ENCODE peak calls at places on chromosomes 12 and 14, in nine cellular contexts. H, S, N, B, K, J, L, I and A are unnamed samples.

GRCh38 chr14:88198441-88198840 is 124.6 kb downstream of the KCNK10 start:
- DNase-seq in B (no peak), I (no peak), H (no peak), N (no peak), L (no peak), S (no peak), K (no peak), J (no peak), A (no peak)

GRCh38 chr12:49929581-49929980 is 21.0 kb upstream of the AQP2 start:
- DNase-seq in S (no peak), L (no peak), K (no peak), J (peak), B (no peak), N (no peak), H (no peak), I (no peak), A (no peak)

GRCh38 chr12:123046431-123046830 is 66.0 kb downstream of the ARL6IP4 start:
- DNase-seq in B (no peak), I (no peak), N (no peak), L (no peak), K (no peak), S (no peak), J (no peak), H (no peak), A (no peak)

GRCh38 chr12:3257411-3257810 is 180.2 kb downstream of the TSPAN9 start:
- DNase-seq in J (no peak), K (no peak), H (no peak), B (no peak), I (no peak), S (no peak), N (no peak), L (no peak), A (no peak)

GRCh38 chr12:51901121-51901812 is 6.0 kb upstream of the ACVRL1 start:
- DNase-seq in B (no peak), S (no peak), J (no peak), H (no peak), K (no peak), I (no peak), N (no peak), L (no peak), A (no peak)

GRCh38 chr14:73714656-73715081 is 485 bp upstream of the PNMA1 start:
- DNase-seq in H (no peak), J (no peak), L (no peak), I (no peak), N (no peak), B (no peak), K (no peak), S (no peak), A (no peak)

GRCh38 chr14:28243600-28243999 is 523.0 kb upstream of the FOXG1 start:
- DNase-seq in L (no peak), B (no peak), H (no peak), N (no peak), I (no peak), K (peak), J (no peak), S (no peak), A (no peak)

GRCh38 chr14:103694572-103695026 is 20.7 kb downstream of the XRCC3 start:
- DNase-seq in L (no peak), B (no peak), I (no peak), N (no peak), K (no peak), S (no peak), H (no peak), J (no peak), A (no peak)

GRCh38 chr12:66036317-66036716 is 94.2 kb downstream of the LLPH start:
- DNase-seq in N (no peak), L (peak), K (peak), H (no peak), I (peak), S (no peak), B (peak), J (peak), A (no peak)

GRCh38 chr12:25151476-25151875 is 43.5 kb downstream of the DNAI7 start:
- DNase-seq in N (no peak), K (peak), B (peak), H (no peak), J (no peak), I (peak), L (no peak), S (no peak), A (no peak)

GRCh38 chr12:90268574-90268973 is 559.9 kb upstream of the ATP2B1 start:
- DNase-seq in K (no peak), L (no peak), S (no peak), B (no peak), J (no peak), N (no peak), H (no peak), I (no peak), A (no peak)

GRCh38 chr12:103583008-103583407 is 4.1 kb upstream of the STAB2 start:
- DNase-seq in H (no peak), I (no peak), K (no peak), S (no peak), L (no peak), J (no peak), N (no peak), B (no peak), A (no peak)

GRCh38 chr14:34161351-34162169 is 210.7 kb upstream of the EGLN3 start:
- DNase-seq in J (no peak), L (no peak), S (no peak), K (no peak), I (no peak), H (no peak), B (no peak), N (no peak), A (no peak)

GRCh38 chr12:110314308-110314707 is 33.3 kb downstream of the ATP2A2 start:
- DNase-seq in I (no peak), S (no peak), K (peak), B (no peak), H (no peak), N (peak), J (no peak), L (no peak), A (no peak)

GRCh38 chr12:77644915-77645605 is 185.6 kb upstream of the NAV3 start:
- DNase-seq in I (no peak), L (no peak), N (no peak), B (no peak), S (no peak), H (no peak), K (no peak), J (no peak), A (no peak)

GRCh38 chr12:116310082-116310481 is 32.6 kb upstream of the MED13L start:
- DNase-seq in I (no peak), N (no peak), S (no peak), B (no peak), L (no peak), H (no peak), K (no peak), J (no peak), A (no peak)

GRCh38 chr14:38042356-38042755 is 165.3 kb upstream of the SSTR1 start:
- DNase-seq in S (no peak), N (no peak), J (no peak), L (peak), H (no peak), B (peak), I (peak), K (peak), A (no peak)

GRCh38 chr12:51592034-51592705 is 1.1 kb downstream of the SCN8A start:
- DNase-seq in H (no peak), S (peak), L (no peak), I (peak), N (no peak), J (no peak), K (no peak), B (no peak), A (no peak)

GRCh38 chr12:26164118-26164517 is 31.3 kb upstream of the SSPN start:
- DNase-seq in H (no peak), N (no peak), I (no peak), K (no peak), J (no peak), B (no peak), L (no peak), S (no peak), A (no peak)

GRCh38 chr14:75182820-75183219 is 6.4 kb upstream of the TMED10 start:
- DNase-seq in K (peak), S (no peak), J (no peak), H (no peak), L (no peak), B (peak), I (peak), N (no peak), A (no peak)

GRCh38 chr14:55383541-55384140 is 28.0 kb downstream of the ATG14 start:
- DNase-seq in H (no peak), S (no peak), B (no peak), L (no peak), J (no peak), K (peak), N (no peak), I (no peak), A (no peak)

GRCh38 chr14:105492051-105492965 is 1.3 kb downstream of the TEDC1 start:
- DNase-seq in L (no peak), N (no peak), B (no peak), I (no peak), H (no peak), J (peak), S (peak), K (no peak), A (no peak)

GRCh38 chr14:102779574-102780315 is 2.5 kb downstream of the TRAF3 start:
- DNase-seq in B (no peak), I (no peak), J (no peak), L (no peak), H (no peak), N (no peak), S (no peak), K (peak), A (no peak)

GRCh38 chr12:49867580-49868341 is 24.9 kb upstream of the BCDIN3D start:
- DNase-seq in H (peak), I (no peak), B (no peak), K (peak), S (no peak), L (no peak), J (no peak), N (no peak), A (no peak)

GRCh38 chr12:110585231-110585799 is 2.2 kb upstream of the PPTC7 start:
- DNase-seq in I (peak), J (no peak), B (no peak), S (no peak), K (peak), L (no peak), H (peak), N (no peak), A (no peak)

GRCh38 chr12:114425031-114425626 is 19.2 kb upstream of the TBX5 start:
- DNase-seq in I (no peak), J (no peak), B (no peak), S (no peak), K (peak), N (no peak), L (no peak), H (no peak), A (no peak)

GRCh38 chr12:25677180-25677937 is 124.3 kb upstream of the LMNTD1 start:
- DNase-seq in I (peak), S (no peak), H (no peak), K (no peak), L (no peak), B (no peak), N (no peak), J (no peak), A (no peak)

GRCh38 chr12:56601503-56601902 is 28.6 kb downstream of the BAZ2A start:
- DNase-seq in N (peak), K (peak), L (no peak), B (peak), J (no peak), H (no peak), I (no peak), S (peak), A (no peak)

GRCh38 chr12:7937867-7938506 is 2.0 kb upstream of the SLC2A3 start:
- DNase-seq in I (no peak), B (no peak), S (no peak), H (no peak), L (no peak), K (peak), N (no peak), J (no peak), A (no peak)

GRCh38 chr14:79062226-79062625 is 892.1 kb downstream of the NRXN3 start:
- DNase-seq in S (no peak), J (no peak), H (no peak), N (no peak), I (no peak), K (no peak), L (no peak), B (no peak), A (no peak)

GRCh38 chr12:62910549-62911169 is 24.3 kb downstream of the PPM1H start:
- DNase-seq in J (no peak), S (no peak), B (no peak), I (no peak), L (no peak), H (no peak), K (no peak), N (no peak), A (no peak)

GRCh38 chr14:71113376-71113775 is 206.1 kb downstream of the PCNX1 start:
- DNase-seq in S (no peak), K (peak), I (no peak), N (no peak), B (peak), L (no peak), J (no peak), H (no peak), A (no peak)

GRCh38 chr12:94244165-94245133 is 96.1 kb downstream of the PLXNC1 start:
- DNase-seq in I (peak), L (no peak), N (peak), B (no peak), K (no peak), H (peak), J (no peak), S (no peak), A (peak)

GRCh38 chr12:124938066-124938465 is 23.6 kb upstream of the UBC start:
- DNase-seq in H (no peak), B (no peak), K (no peak), S (no peak), L (no peak), N (no peak), I (no peak), J (no peak), A (no peak)

GRCh38 chr14:69922198-69922597 is 43.0 kb downstream of the SMOC1 start:
- DNase-seq in I (peak), J (no peak), S (no peak), B (no peak), N (no peak), H (no peak), K (no peak), L (no peak), A (no peak)

GRCh38 chr12:92612611-92613010 is 90.2 kb upstream of the PLEKHG7 start:
- DNase-seq in I (no peak), L (no peak), J (no peak), H (no peak), S (no peak), K (no peak), N (no peak), B (no peak), A (no peak)

GRCh38 chr12:92606956-92607355 is 95.8 kb upstream of the PLEKHG7 start:
- DNase-seq in N (no peak), L (no peak), H (no peak), J (no peak), S (no peak), B (no peak), K (no peak), I (no peak), A (no peak)

GRCh38 chr12:92605621-92606170 is 97.1 kb upstream of the PLEKHG7 start:
- DNase-seq in J (no peak), I (no peak), S (no peak), K (no peak), H (no peak), B (no peak), L (no peak), N (no peak), A (no peak)

GRCh38 chr12:92604786-92605185 is 98.0 kb upstream of the PLEKHG7 start:
- DNase-seq in N (no peak), B (no peak), I (no peak), K (peak), H (no peak), S (no peak), L (no peak), J (no peak), A (no peak)

GRCh38 chr12:92608418-92609091 is 94.2 kb upstream of the PLEKHG7 start:
- DNase-seq in N (peak), I (no peak), J (no peak), L (peak), K (peak), H (no peak), S (no peak), B (peak), A (no peak)
- TF ChIP-seq CTCF in N (no peak), I (peak), J (peak), L (peak), K (peak), H (no peak), S (peak), B (peak), A (no peak)

GRCh38 chr14:68032154-68032553 is 212.6 kb downstream of the RAD51B start:
- DNase-seq in L (no peak), K (peak), N (no peak), H (no peak), S (no peak), J (no peak), B (no peak), I (no peak), A (no peak)
- TF ChIP-seq CTCF in L (no peak), K (no peak), N (no peak), H (no peak), S (no peak), J (no peak), B (no peak), I (no peak), A (no peak)

GRCh38 chr14:24398298-24398942 is 383 bp upstream of the NYNRIN start:
- DNase-seq in K (peak), B (no peak), S (peak), H (no peak), L (no peak), N (no peak), J (no peak), I (no peak), A (no peak)

GRCh38 chr14:24401810-24402702 is 3.3 kb downstream of the NYNRIN start:
- DNase-seq in J (no peak), I (no peak), B (no peak), S (no peak), H (no peak), N (no peak), L (no peak), K (no peak), A (no peak)

GRCh38 chr14:24398943-24399801 is at the start of gene NYNRIN:
- DNase-seq in J (peak), I (peak), K (no peak), S (peak), N (no peak), H (no peak), B (no peak), L (no peak), A (no peak)

GRCh38 chr14:24397639-24398297 is 1.0 kb upstream of the NYNRIN start:
- DNase-seq in L (no peak), H (no peak), K (no peak), N (no peak), B (no peak), I (no peak), J (no peak), S (no peak), A (no peak)

GRCh38 chr14:24399981-24400718 is 1.3 kb downstream of the NYNRIN start:
- DNase-seq in B (no peak), I (no peak), H (no peak), N (no peak), S (no peak), K (no peak), L (no peak), J (no peak), A (no peak)
- TF ChIP-seq CTCF in B (no peak), I (no peak), H (no peak), N (no peak), S (no peak), K (no peak), L (no peak), J (no peak), A (no peak)

GRCh38 chr12:44873898-44874297 is 2.2 kb downstream of the NELL2 start:
- DNase-seq in L (peak), J (no peak), B (no peak), H (no peak), S (no peak), N (peak), I (no peak), K (peak), A (no peak)
- TF ChIP-seq CTCF in L (peak), J (no peak), B (no peak), H (no peak), S (peak), N (no peak), I (no peak), K (no peak), A (no peak)

GRCh38 chr14:59451849-59452248 is 13.3 kb downstream of the GPR135 start:
- DNase-seq in J (no peak), I (no peak), S (no peak), B (no peak), K (no peak), N (no peak), H (no peak), L (no peak), A (no peak)

GRCh38 chr14:59455411-59455810 is 9.8 kb downstream of the GPR135 start:
- DNase-seq in K (peak), S (no peak), N (no peak), B (no peak), J (no peak), I (no peak), L (no peak), H (no peak), A (no peak)

GRCh38 chr14:59450716-59451115 is 14.5 kb downstream of the GPR135 start:
- DNase-seq in L (no peak), J (no peak), S (no peak), B (no peak), K (no peak), I (no peak), H (no peak), N (no peak), A (no peak)

DNA sequence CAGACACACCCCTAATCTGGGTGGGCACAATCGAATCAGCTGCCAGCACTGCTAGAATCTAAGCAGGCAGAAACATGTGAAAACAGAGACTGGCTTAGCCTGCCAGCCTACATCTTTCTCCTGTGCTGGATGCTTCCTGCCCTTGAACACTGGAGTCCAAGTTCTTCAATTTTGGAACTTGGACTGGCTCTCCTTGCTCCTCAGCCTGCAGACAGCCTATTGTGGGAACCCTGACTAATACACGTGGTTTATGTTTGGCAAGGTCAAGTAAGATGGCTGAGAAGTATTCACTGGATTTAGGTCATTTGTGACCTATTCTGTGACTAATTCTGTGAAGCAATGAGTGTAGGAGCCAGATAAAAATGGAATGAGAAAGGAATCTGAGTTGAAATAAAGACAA is 11.0 kb downstream of the GPR135 start:
- DNase-seq in K (peak), J (no peak), H (no peak), N (no peak), S (no peak), I (peak), L (no peak), B (peak), A (no peak)
- TF ChIP-seq CTCF in K (no peak), J (no peak), H (no peak), N (no peak), S (no peak), I (no peak), L (no peak), B (no peak), A (no peak)

GRCh38 chr12:100899301-100899700 is 104.7 kb downstream of the ANO4 start:
- DNase-seq in H (no peak), N (no peak), K (no peak), B (no peak), S (no peak), J (no peak), L (no peak), I (no peak), A (no peak)

GRCh38 chr12:100895197-100895596 is 100.6 kb downstream of the ANO4 start:
- DNase-seq in J (no peak), B (no peak), S (no peak), I (no peak), L (no peak), N (no peak), K (no peak), H (no peak), A (no peak)

GRCh38 chr12:100897240-100897639 is 102.7 kb downstream of the ANO4 start:
- DNase-seq in B (no peak), L (no peak), J (no peak), S (no peak), I (no peak), K (no peak), H (no peak), N (no peak), A (no peak)

GRCh38 chr12:100900808-100901207 is 106.2 kb downstream of the ANO4 start:
- DNase-seq in J (no peak), I (no peak), K (no peak), B (no peak), S (no peak), L (no peak), H (no peak), N (no peak), A (no peak)

DNA sequence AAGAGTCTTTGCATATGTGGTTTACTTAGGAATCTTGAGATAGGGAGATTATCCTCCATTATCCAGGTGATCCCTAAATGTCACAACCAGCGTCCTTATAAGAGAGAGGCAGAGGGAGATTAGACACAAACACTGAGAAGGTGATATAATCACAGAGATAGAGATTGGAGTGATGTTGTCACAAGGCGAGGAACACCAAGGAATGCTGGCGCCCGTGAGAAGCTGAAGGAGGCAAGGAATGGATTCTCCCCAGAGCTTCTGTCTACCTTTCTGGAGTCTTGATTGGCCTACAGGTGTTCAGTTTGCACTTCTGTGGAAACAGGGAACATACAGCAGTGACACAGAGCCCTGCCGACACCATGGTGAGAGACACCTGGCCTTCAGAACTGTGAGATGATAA is 101.6 kb downstream of the ANO4 start:
- DNase-seq in K (no peak), H (no peak), L (no peak), S (no peak), N (no peak), B (no peak), J (no peak), I (no peak), A (no peak)
- TF ChIP-seq CTCF in K (no peak), H (no peak), L (no peak), S (no peak), N (no peak), B (no peak), J (no peak), I (no peak), A (no peak)